ENCODE peak calls at places on chromosomes 16 and 17, in five cellular contexts. R is Peyer's patch, V is tibial nerve, W is endodermal cell, Q is PC-3. D is an unnamed sample.

GRCh38 chr16:84841787-84842300 is 22.1 kb downstream of the CRISPLD2 start:
- DNase-seq in Q (peak; percentile 65), R (no peak), V (no peak), W (peak; percentile 97), D (peak; percentile 62)

GRCh38 chr17:80187090-80187489 is 17.3 kb downstream of the CARD14 start:
- DNase-seq in W (no peak), V (no peak), R (no peak), Q (peak; percentile 71), D (peak; percentile 81)

GRCh38 chr16:12489362-12489761 is 314.3 kb downstream of the CPPED1 start:
- DNase-seq in Q (no peak), V (no peak), W (no peak), R (no peak), D (no peak)

GRCh38 chr17:79075433-79075805 is 795 bp downstream of the ENGASE start:
- DNase-seq in W (no peak), Q (no peak), V (no peak), R (peak; percentile 35), D (no peak)

GRCh38 chr17:58564971-58565370 is 50.5 kb upstream of the MTMR4 start:
- DNase-seq in R (no peak), V (no peak), W (no peak), Q (no peak), D (no peak)

GRCh38 chr16:72939247-72939646 is 108.7 kb downstream of the ZFHX3 start:
- DNase-seq in W (no peak), Q (peak; percentile 56), R (no peak), V (no peak), D (peak; percentile 26)

GRCh38 chr17:50352072-50352692 is 6.3 kb downstream of the XYLT2 start:
- DNase-seq in R (no peak), V (no peak), Q (no peak), W (peak; percentile 42), D (no peak)

GRCh38 chr17:44924107-44924544 is 8.8 kb upstream of the GFAP start:
- DNase-seq in W (peak; percentile 57), V (no peak), R (no peak), Q (no peak), D (no peak)

GRCh38 chr16:23391381-23392222 is 61.4 kb downstream of the COG7 start:
- DNase-seq in Q (no peak), R (no peak), W (no peak), V (no peak), D (no peak)

GRCh38 chr17:43530303-43531081 is 15.6 kb downstream of the ETV4 start:
- DNase-seq in V (peak; percentile 23), Q (no peak), R (no peak), W (peak; percentile 100), D (peak; percentile 26)

GRCh38 chr17:59377410-59377809 is 46.0 kb downstream of the YPEL2 start:
- DNase-seq in R (no peak), V (no peak), W (no peak), Q (no peak), D (no peak)

DNA sequence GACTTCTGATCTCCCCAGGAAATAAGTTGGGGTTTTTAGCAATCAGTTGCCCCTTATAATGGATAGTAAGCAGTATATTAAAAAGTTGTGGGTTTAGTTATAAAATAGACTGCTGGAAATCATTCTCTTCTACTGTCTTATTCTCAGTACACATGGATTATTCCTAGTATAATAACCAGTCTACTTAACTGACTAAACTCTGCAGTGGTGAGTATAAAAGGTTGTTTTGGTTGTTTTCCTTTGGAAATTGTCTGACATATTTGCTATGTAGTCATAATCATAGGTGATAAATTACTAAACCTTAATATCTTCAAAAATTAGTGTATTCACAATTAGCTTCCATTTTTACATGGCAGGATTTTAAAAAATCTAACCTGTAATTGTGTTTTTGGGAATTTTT is 31.4 kb downstream of the CTCF start:
- DNase-seq in W (no peak), Q (no peak), R (no peak), V (no peak), D (no peak)
- H3K36me3 ChIP-seq in W (peaks cover 30% of the 10 kb centered on the region), Q (peaks cover 5% of the 10 kb centered on the region), R (peaks cover 10% of the 10 kb centered on the region), V (no peaks in the 10 kb centered on the region), D (no peaks in the 10 kb centered on the region)

GRCh38 chr17:53909802-53910201 is 87.1 kb downstream of the KIF2B start:
- DNase-seq in Q (no peak), R (no peak), V (no peak), W (no peak), D (no peak)
- H3K4me3 ChIP-seq in Q (no peak overlapping the region), R (no peak overlapping the region), V (no peak overlapping the region), W (no peak overlapping the region), D (no peak overlapping the region)

GRCh38 chr17:7685533-7686220 is 1.6 kb downstream of the TP53 start:
- DNase-seq in R (peak; percentile 90), W (peak; percentile 97), Q (peak; percentile 90), V (peak; percentile 76), D (peak; percentile 81)

GRCh38 chr17:7684856-7685532 is 2.3 kb downstream of the TP53 start:
- DNase-seq in W (no peak), R (no peak), Q (no peak), V (no peak), D (no peak)

GRCh38 chr17:7687072-7687907 is at the start of gene TP53:
- DNase-seq in Q (peak; percentile 82), R (peak; percentile 93), V (peak; percentile 72), W (peak; percentile 98), D (peak; percentile 87)

GRCh38 chr17:7687908-7688807 is at the start of gene WRAP53:
- DNase-seq in Q (peak; percentile 97), V (peak; percentile 96), W (peak; percentile 100), R (peak; percentile 96), D (peak; percentile 96)

DNA sequence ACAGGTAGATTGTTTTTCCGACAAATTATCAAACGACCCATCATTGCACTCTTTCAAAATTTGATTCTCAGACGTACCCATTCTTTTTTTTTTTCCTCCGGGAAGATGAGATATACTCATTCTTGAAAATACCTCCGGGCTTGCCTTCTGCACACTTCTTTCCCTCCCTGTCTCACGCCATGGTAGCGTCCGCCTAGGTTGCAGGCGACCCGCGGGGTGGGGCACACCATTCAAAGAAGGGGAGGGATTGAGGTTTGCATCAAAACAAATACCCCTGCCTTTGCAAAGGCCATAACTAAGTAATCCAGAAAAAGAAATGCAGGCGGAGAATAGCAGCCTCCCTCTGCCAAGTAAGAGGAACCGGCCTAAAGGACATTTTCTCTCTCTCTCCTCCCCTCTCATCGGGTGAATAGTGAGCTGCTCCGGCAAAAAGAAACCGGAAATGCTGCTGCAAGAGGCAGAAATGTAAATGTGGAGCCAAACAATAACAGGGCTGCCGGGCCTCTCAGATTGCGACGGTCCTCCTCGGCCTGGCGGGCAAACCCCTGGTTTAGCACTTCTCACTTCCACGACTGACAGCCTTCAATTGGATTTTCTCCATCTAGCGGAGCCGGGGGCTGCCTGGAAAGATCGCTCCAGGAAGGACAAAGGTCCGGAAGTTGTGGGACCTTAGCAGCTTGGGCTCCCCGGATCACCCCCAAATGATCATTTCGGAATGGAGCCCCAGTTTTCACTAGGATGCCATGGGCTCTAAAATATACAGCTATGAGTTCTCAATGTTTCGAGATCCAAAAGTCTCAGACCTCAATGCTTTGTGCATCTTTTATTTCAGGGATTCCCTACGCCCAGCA is 844 bp downstream of the TP53 start:
- DNase-seq in R (peak; percentile 77), Q (no peak), V (peak; percentile 56), W (peak; percentile 93), D (peak; percentile 69)
- TF ChIP-seq CTCF in R (no peak), Q (no peak), V (peak; percentile 7), W (no peak), D (no peak)

GRCh38 chr17:77212833-77213777 is 72.3 kb downstream of the SEC14L1 start:
- DNase-seq in W (no peak), V (no peak), R (no peak), Q (no peak), D (no peak)
- H3K36me3 ChIP-seq in W (peaks cover 50% of the 10 kb centered on the region), V (peaks cover 26% of the 10 kb centered on the region), R (peaks cover 87% of the 10 kb centered on the region), Q (peaks cover 82% of the 10 kb centered on the region), D (peaks cover 43% of the 10 kb centered on the region)

DNA sequence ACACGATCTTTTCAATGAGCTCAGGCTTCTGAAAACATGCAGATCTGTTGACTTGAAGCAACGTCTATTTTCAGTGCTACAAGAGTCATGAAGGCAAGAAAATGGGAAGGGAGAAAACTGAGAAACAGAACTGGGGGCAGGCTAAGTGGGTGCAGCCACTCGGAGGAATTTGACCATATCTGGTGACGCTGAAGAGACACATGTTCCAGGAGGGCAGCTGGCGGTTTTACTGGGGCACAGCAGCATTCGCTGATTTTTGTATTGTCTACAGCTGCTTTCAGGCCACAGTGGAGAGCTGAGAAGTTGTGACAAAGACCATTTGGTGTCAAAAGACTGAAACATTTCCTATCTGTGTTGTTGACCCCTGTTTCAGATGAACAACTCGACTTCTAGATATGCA is 103.0 kb upstream of the ELAC2 start:
- DNase-seq in Q (no peak), V (no peak), R (no peak), W (no peak), D (no peak)
- H3K4me3 ChIP-seq in Q (no peak overlapping the region), V (no peak overlapping the region), R (no peak overlapping the region), W (no peak overlapping the region), D (no peak overlapping the region)

D was measured in bronchial epithelial cell.